ENCODE peak calls at places on chromosomes 13 and 19, in seven cellular contexts. One of them, this sample, is unnamed. For H3K27me3 and H3K9me3, the result is how much of the 10 kb centered on the place peaks cover.

GRCh38 chr13:111213964-111214726 is 99.0 kb downstream of the ARHGEF7 start:
- DNase-seq in right atrium auricular region: no peak
- DNase-seq in Peyer's patch: peak
- DNase-seq in GM23248: no peak
- DNase-seq in aorta: no peak
- DNase-seq in cardiac muscle cell: peak
- DNase-seq in pancreas: no peak
- DNase-seq in this sample: no peak

GRCh38 chr13:37070145-37070695 is 10.7 kb upstream of the SUPT20H start:
- DNase-seq in pancreas: no peak
- DNase-seq in cardiac muscle cell: no peak
- DNase-seq in right atrium auricular region: no peak
- DNase-seq in aorta: no peak
- DNase-seq in Peyer's patch: no peak
- DNase-seq in GM23248: no peak
- DNase-seq in this sample: no peak

GRCh38 chr19:3514930-3515329 is 8.8 kb downstream of the FZR1 start:
- DNase-seq in aorta: no peak
- DNase-seq in right atrium auricular region: no peak
- DNase-seq in pancreas: no peak
- DNase-seq in cardiac muscle cell: no peak
- DNase-seq in GM23248: peak
- DNase-seq in Peyer's patch: no peak
- DNase-seq in this sample: no peak

GRCh38 chr13:36847541-36848045 is 28.6 kb downstream of the RFXAP start:
- DNase-seq in pancreas: no peak
- DNase-seq in cardiac muscle cell: no peak
- DNase-seq in right atrium auricular region: no peak
- DNase-seq in aorta: no peak
- DNase-seq in Peyer's patch: no peak
- DNase-seq in GM23248: no peak
- DNase-seq in this sample: no peak

GRCh38 chr19:54180691-54181091 is 7.7 kb upstream of the TMC4 start:
- DNase-seq in GM23248: no peak
- DNase-seq in cardiac muscle cell: no peak
- DNase-seq in aorta: no peak
- DNase-seq in right atrium auricular region: no peak
- DNase-seq in pancreas: peak
- DNase-seq in Peyer's patch: no peak
- DNase-seq in this sample: no peak

GRCh38 chr13:28022848-28023518 is 34.5 kb upstream of the URAD start:
- DNase-seq in GM23248: peak
- DNase-seq in cardiac muscle cell: peak
- DNase-seq in pancreas: peak
- DNase-seq in aorta: no peak
- DNase-seq in Peyer's patch: no peak
- DNase-seq in right atrium auricular region: no peak
- DNase-seq in this sample: no peak

GRCh38 chr13:40637644-40638043 is 28.8 kb downstream of the FOXO1 start:
- DNase-seq in pancreas: no peak
- DNase-seq in cardiac muscle cell: no peak
- DNase-seq in Peyer's patch: no peak
- DNase-seq in GM23248: no peak
- DNase-seq in aorta: no peak
- DNase-seq in right atrium auricular region: no peak
- DNase-seq in this sample: no peak

GRCh38 chr19:934865-935422 is 9.1 kb downstream of the ARID3A start:
- DNase-seq in GM23248: peak
- DNase-seq in right atrium auricular region: peak
- DNase-seq in pancreas: peak
- DNase-seq in aorta: peak
- DNase-seq in cardiac muscle cell: no peak
- DNase-seq in Peyer's patch: no peak
- DNase-seq in this sample: no peak

GRCh38 chr13:43583331-43583730 is 203.4 kb downstream of the ENOX1 start:
- DNase-seq in aorta: no peak
- DNase-seq in pancreas: no peak
- DNase-seq in cardiac muscle cell: no peak
- DNase-seq in right atrium auricular region: no peak
- DNase-seq in GM23248: peak
- DNase-seq in Peyer's patch: no peak
- DNase-seq in this sample: no peak

GRCh38 chr13:73535341-73535740 is 476.5 kb downstream of the KLF5 start:
- DNase-seq in pancreas: no peak
- DNase-seq in cardiac muscle cell: no peak
- DNase-seq in Peyer's patch: no peak
- DNase-seq in right atrium auricular region: no peak
- DNase-seq in aorta: no peak
- DNase-seq in GM23248: no peak
- DNase-seq in this sample: no peak

GRCh38 chr19:38057954-38058690 is 151.1 kb downstream of the SIPA1L3 start:
- DNase-seq in aorta: no peak
- DNase-seq in cardiac muscle cell: no peak
- DNase-seq in pancreas: peak
- DNase-seq in GM23248: no peak
- DNase-seq in Peyer's patch: no peak
- DNase-seq in right atrium auricular region: no peak
- DNase-seq in this sample: no peak

GRCh38 chr13:98206946-98207345 is 29.9 kb upstream of the RNF113B start:
- DNase-seq in cardiac muscle cell: no peak
- DNase-seq in pancreas: no peak
- DNase-seq in GM23248: peak
- DNase-seq in right atrium auricular region: no peak
- DNase-seq in aorta: no peak
- DNase-seq in Peyer's patch: no peak
- DNase-seq in this sample: peak

GRCh38 chr13:108877300-108877699 is 247.9 kb downstream of the MYO16 start:
- DNase-seq in pancreas: no peak
- DNase-seq in GM23248: peak
- DNase-seq in cardiac muscle cell: peak
- DNase-seq in Peyer's patch: no peak
- DNase-seq in aorta: no peak
- DNase-seq in right atrium auricular region: no peak
- DNase-seq in this sample: no peak

GRCh38 chr13:22110368-22110767 is 439.5 kb downstream of the FGF9 start:
- DNase-seq in cardiac muscle cell: no peak
- DNase-seq in pancreas: peak
- DNase-seq in GM23248: peak
- DNase-seq in aorta: peak
- DNase-seq in Peyer's patch: no peak
- DNase-seq in right atrium auricular region: peak
- DNase-seq in this sample: no peak

GRCh38 chr13:96011291-96011875 is 41.8 kb downstream of the UGGT2 start:
- DNase-seq in aorta: no peak
- DNase-seq in Peyer's patch: no peak
- DNase-seq in cardiac muscle cell: no peak
- DNase-seq in right atrium auricular region: no peak
- DNase-seq in pancreas: no peak
- DNase-seq in GM23248: peak
- DNase-seq in this sample: no peak

GRCh38 chr13:48120246-48120645 is 25.3 kb upstream of the MED4 start:
- DNase-seq in GM23248: no peak
- DNase-seq in pancreas: no peak
- DNase-seq in cardiac muscle cell: no peak
- DNase-seq in aorta: no peak
- DNase-seq in Peyer's patch: no peak
- DNase-seq in right atrium auricular region: no peak
- DNase-seq in this sample: no peak

GRCh38 chr19:14149509-14149994 is 13.2 kb upstream of the ASF1B start:
- DNase-seq in GM23248: peak
- DNase-seq in aorta: peak
- DNase-seq in right atrium auricular region: peak
- DNase-seq in pancreas: no peak
- DNase-seq in cardiac muscle cell: no peak
- DNase-seq in Peyer's patch: peak
- DNase-seq in this sample: no peak

DNA sequence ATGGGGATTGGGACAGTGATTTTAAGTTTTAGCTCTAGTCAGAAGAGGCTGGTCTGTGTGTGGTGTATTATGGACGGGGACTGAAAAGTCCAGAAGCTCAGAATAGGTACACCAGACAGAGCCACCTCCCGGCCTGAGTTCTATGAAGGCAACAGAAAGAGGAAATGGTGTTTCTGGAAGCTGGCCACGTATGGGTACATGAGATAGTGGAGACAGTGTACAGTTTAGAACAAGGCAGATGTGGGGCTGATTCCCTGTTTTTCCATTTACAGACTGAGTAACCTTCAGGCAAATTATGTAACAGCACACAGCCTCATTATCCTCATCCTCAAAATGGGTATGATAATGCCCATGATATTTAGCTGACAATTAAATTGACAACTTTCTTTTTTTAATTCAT is 1.3 kb downstream of the ZNF175 start:
- DNase-seq in cardiac muscle cell: no peak
- DNase-seq in pancreas: no peak
- DNase-seq in aorta: no peak
- DNase-seq in right atrium auricular region: no peak
- DNase-seq in Peyer's patch: peak
- DNase-seq in GM23248: peak
- DNase-seq in this sample: no peak
- H3K4me3 ChIP-seq in cardiac muscle cell: no peak
- H3K4me3 ChIP-seq in pancreas: no peak
- H3K4me3 ChIP-seq in aorta: no peak
- H3K4me3 ChIP-seq in right atrium auricular region: no peak
- H3K4me3 ChIP-seq in Peyer's patch: peak
- H3K4me3 ChIP-seq in GM23248: peak
- H3K4me3 ChIP-seq in this sample: peak

GRCh38 chr13:26759907-26760834 is at the start of gene GPR12:
- DNase-seq in Peyer's patch: no peak
- DNase-seq in GM23248: peak
- DNase-seq in right atrium auricular region: no peak
- DNase-seq in cardiac muscle cell: peak
- DNase-seq in pancreas: no peak
- DNase-seq in aorta: no peak
- DNase-seq in this sample: no peak

GRCh38 chr13:26759156-26759906 is 1.3 kb downstream of the GPR12 start:
- DNase-seq in aorta: no peak
- DNase-seq in cardiac muscle cell: no peak
- DNase-seq in Peyer's patch: no peak
- DNase-seq in pancreas: no peak
- DNase-seq in right atrium auricular region: no peak
- DNase-seq in GM23248: no peak
- DNase-seq in this sample: no peak

GRCh38 chr13:26758496-26759155 is 2.0 kb downstream of the GPR12 start:
- DNase-seq in GM23248: no peak
- DNase-seq in pancreas: no peak
- DNase-seq in cardiac muscle cell: no peak
- DNase-seq in aorta: no peak
- DNase-seq in Peyer's patch: no peak
- DNase-seq in right atrium auricular region: no peak
- DNase-seq in this sample: no peak

GRCh38 chr13:26760835-26761582 is 423 bp upstream of the GPR12 start:
- DNase-seq in cardiac muscle cell: no peak
- DNase-seq in aorta: no peak
- DNase-seq in pancreas: no peak
- DNase-seq in right atrium auricular region: no peak
- DNase-seq in Peyer's patch: no peak
- DNase-seq in GM23248: no peak
- DNase-seq in this sample: no peak
- H3K27me3 ChIP-seq in cardiac muscle cell: half or more
- H3K27me3 ChIP-seq in aorta: under half
- H3K27me3 ChIP-seq in pancreas: under half
- H3K27me3 ChIP-seq in right atrium auricular region: under half
- H3K27me3 ChIP-seq in Peyer's patch: under half
- H3K27me3 ChIP-seq in GM23248: half or more
- H3K27me3 ChIP-seq in this sample: under half

GRCh38 chr13:71602327-71602726 is 264.7 kb downstream of the DACH1 start:
- DNase-seq in GM23248: no peak
- DNase-seq in right atrium auricular region: no peak
- DNase-seq in pancreas: no peak
- DNase-seq in Peyer's patch: no peak
- DNase-seq in cardiac muscle cell: no peak
- DNase-seq in aorta: no peak
- DNase-seq in this sample: no peak

GRCh38 chr13:71607575-71607974 is 259.4 kb downstream of the DACH1 start:
- DNase-seq in right atrium auricular region: no peak
- DNase-seq in cardiac muscle cell: no peak
- DNase-seq in Peyer's patch: no peak
- DNase-seq in pancreas: no peak
- DNase-seq in aorta: no peak
- DNase-seq in GM23248: no peak
- DNase-seq in this sample: no peak

GRCh38 chr13:71606818-71607217 is 260.2 kb downstream of the DACH1 start:
- DNase-seq in GM23248: no peak
- DNase-seq in cardiac muscle cell: no peak
- DNase-seq in aorta: no peak
- DNase-seq in Peyer's patch: no peak
- DNase-seq in right atrium auricular region: no peak
- DNase-seq in pancreas: no peak
- DNase-seq in this sample: no peak

GRCh38 chr13:71603255-71603654 is 263.7 kb downstream of the DACH1 start:
- DNase-seq in aorta: no peak
- DNase-seq in Peyer's patch: no peak
- DNase-seq in GM23248: no peak
- DNase-seq in right atrium auricular region: no peak
- DNase-seq in cardiac muscle cell: no peak
- DNase-seq in pancreas: no peak
- DNase-seq in this sample: no peak

DNA sequence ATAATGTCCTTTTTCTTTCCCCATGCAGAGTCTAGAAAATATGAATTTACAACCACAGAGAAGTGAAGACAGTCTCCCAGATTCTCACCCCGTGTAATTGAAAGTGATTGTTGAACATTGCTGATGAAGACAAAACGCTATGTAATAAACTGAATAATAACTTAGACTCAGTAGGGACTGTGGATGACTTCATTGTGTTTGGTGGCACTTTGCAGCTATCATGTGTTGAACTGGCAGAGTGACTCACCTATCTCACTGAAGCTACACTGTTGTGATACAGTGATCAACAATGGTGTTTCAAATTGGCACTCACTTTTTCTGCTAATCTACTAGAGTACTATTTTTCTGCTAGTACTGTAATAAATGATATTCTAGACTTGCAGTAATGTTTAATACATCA is 261.3 kb downstream of the DACH1 start:
- DNase-seq in GM23248: no peak
- DNase-seq in Peyer's patch: no peak
- DNase-seq in pancreas: no peak
- DNase-seq in cardiac muscle cell: no peak
- DNase-seq in right atrium auricular region: no peak
- DNase-seq in aorta: no peak
- DNase-seq in this sample: no peak
- H3K9me3 ChIP-seq in GM23248: under half
- H3K9me3 ChIP-seq in Peyer's patch: under half
- H3K9me3 ChIP-seq in pancreas: under half
- H3K9me3 ChIP-seq in cardiac muscle cell: under half
- H3K9me3 ChIP-seq in right atrium auricular region: under half
- H3K9me3 ChIP-seq in aorta: under half
- H3K9me3 ChIP-seq in this sample: under half

DNA sequence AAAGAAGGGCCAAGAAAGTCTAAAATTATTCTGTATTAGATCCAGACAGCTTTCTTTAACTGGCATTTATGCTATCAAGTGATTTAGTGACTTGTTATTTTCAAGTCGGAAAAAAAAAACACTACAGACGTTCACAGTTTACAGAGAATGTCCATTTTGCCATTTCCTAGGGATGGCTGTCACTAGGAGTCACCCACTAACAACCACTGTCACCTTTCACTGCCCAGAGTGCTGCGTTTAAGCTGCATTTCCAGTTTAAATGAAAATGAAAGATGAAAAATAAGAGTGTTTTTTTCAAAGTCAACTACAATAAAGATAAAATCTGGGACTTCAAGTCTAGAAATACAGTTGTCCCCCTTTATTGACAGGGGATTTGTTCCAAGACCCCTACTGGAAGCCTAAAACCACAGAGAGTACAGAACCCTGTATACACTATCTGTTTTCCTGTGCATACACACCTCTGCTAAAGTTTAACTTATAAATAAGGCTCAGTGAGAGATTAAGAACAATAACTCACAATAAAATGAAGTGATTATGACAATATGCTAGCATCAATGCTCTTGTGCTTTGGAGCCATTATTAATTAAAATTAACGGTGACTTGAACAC is 112.5 kb downstream of the SACS start:
- DNase-seq in right atrium auricular region: no peak
- DNase-seq in pancreas: no peak
- DNase-seq in aorta: no peak
- DNase-seq in GM23248: no peak
- DNase-seq in Peyer's patch: no peak
- DNase-seq in cardiac muscle cell: no peak
- DNase-seq in this sample: no peak
- H3K4me3 ChIP-seq in right atrium auricular region: no peak
- H3K4me3 ChIP-seq in pancreas: no peak
- H3K4me3 ChIP-seq in aorta: peak
- H3K4me3 ChIP-seq in GM23248: peak
- H3K4me3 ChIP-seq in Peyer's patch: peak
- H3K4me3 ChIP-seq in cardiac muscle cell: no peak
- H3K4me3 ChIP-seq in this sample: peak

This sample was measured in AG04450.